ENCODE peak calls at places on chromosomes 7 and 10, in eight cellular contexts. Q is esophagus squamous epithelium, R is prostate gland, P is coronary artery, V is ovary, L is right lobe of liver, A is cardiac fibroblast, G is hepatocyte. J is an unnamed sample.

GRCh38 chr7:27697861-27698430 is 35.3 kb upstream of the HIBADH start:
- DNase-seq in G (peak), V (no peak), R (no peak), Q (peak), P (no peak), L (no peak), A (peak), J (no peak)

GRCh38 chr10:72883861-72884260 is 9.7 kb upstream of the OIT3 start:
- DNase-seq in R (no peak), L (no peak), V (no peak), A (peak), Q (no peak), G (no peak), P (no peak), J (no peak)

GRCh38 chr10:77909021-77909754 is 17.4 kb downstream of the DLG5 start:
- DNase-seq in L (no peak), G (no peak), Q (no peak), V (no peak), R (no peak), P (no peak), A (peak), J (no peak)

GRCh38 chr7:25557379-25557916 is 329.2 kb upstream of the NPVF start:
- DNase-seq in P (no peak), A (no peak), V (no peak), Q (no peak), R (no peak), G (peak), L (no peak), J (no peak)

GRCh38 chr7:69624431-69624830 is 26.2 kb downstream of the AUTS2 start:
- DNase-seq in P (no peak), L (no peak), A (no peak), G (no peak), Q (no peak), R (no peak), V (no peak), J (no peak)

GRCh38 chr10:76491216-76491615 is 1059.8 kb downstream of the LRMDA start:
- DNase-seq in L (no peak), A (peak), P (no peak), Q (no peak), G (no peak), V (no peak), R (no peak), J (no peak)

GRCh38 chr10:87608756-87609155 is 50.9 kb upstream of the PAPSS2 start:
- DNase-seq in L (no peak), P (no peak), R (no peak), G (peak), A (no peak), Q (no peak), V (no peak), J (no peak)

GRCh38 chr7:102431617-102432298 is 1.6 kb upstream of the ORAI2 start:
- DNase-seq in P (no peak), A (no peak), L (no peak), G (peak), Q (no peak), V (no peak), R (peak), J (peak)

GRCh38 chr7:13990319-13990983 is 985 bp upstream of the ETV1 start:
- DNase-seq in V (no peak), Q (no peak), P (peak), R (peak), A (peak), L (peak), G (peak), J (peak)

GRCh38 chr10:70750156-70750703 is 34.9 kb downstream of the TBATA start:
- DNase-seq in Q (no peak), R (no peak), L (no peak), P (no peak), G (no peak), V (no peak), A (no peak), J (no peak)

GRCh38 chr10:62492012-62492869 is 118.1 kb downstream of the ZNF365 start:
- DNase-seq in V (no peak), L (no peak), G (peak), Q (no peak), A (peak), R (no peak), P (no peak), J (peak)

GRCh38 chr10:103546401-103546800 is 52.9 kb downstream of the NEURL1 start:
- DNase-seq in P (no peak), R (no peak), G (no peak), V (no peak), Q (no peak), A (no peak), L (no peak), J (no peak)

GRCh38 chr7:18468794-18469193 is 26.8 kb upstream of the HDAC9 start:
- DNase-seq in P (no peak), G (no peak), V (no peak), L (no peak), Q (no peak), A (no peak), R (no peak), J (no peak)

GRCh38 chr10:34121125-34121973 is 693.7 kb downstream of the PARD3 start:
- DNase-seq in P (no peak), G (no peak), L (no peak), Q (no peak), A (no peak), R (no peak), V (no peak), J (no peak)

DNA sequence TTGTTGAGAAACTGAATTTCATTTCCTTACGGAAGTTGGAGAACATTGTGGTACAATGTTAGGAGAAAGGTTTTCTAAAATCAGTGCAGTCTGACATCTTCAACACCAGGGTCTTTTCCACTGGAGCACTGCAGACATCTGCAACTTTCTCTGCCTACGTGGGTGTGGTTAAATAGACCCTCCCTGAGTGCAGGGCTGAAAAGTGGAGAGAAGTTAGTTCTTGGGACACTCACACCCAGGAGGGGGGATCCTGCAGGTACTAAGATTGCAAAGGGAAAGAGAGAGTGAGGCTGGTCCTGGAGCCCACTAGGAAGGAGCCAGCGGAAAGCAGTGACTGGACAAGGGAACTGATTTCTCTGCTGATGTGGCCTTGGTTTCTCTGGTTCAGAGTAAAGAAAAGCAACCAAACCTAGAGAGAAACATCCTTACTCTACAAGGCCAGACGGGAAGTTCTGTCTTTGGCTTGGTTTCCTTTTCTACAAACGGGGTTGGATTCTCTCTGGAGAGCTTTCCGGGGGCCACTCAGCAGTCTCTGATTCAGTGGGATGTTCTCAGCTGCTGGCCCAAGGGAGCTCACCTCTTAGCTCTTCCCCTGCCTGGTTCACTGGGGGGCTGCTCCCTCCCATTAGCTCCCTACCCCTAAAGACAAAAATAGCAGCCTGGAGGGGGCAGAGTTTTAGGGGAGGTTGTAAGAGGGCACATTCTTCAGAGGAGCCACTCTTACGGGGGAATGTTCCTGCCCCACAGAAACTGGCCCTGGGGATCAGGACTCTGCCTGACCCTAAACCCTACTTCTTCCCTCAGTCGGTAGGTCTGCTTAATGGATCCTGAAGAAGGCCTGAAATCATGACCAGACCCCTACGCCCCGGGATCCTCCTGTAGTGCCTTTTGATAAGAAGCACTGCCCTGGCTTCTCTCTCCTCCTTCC is 2.7 kb downstream of the UPP1 start:
- DNase-seq in P (no peak), G (no peak), Q (no peak), V (no peak), L (no peak), R (no peak), A (no peak), J (no peak)
- H3K4me3 ChIP-seq in P (no peak), G (no peak), Q (no peak), V (no peak), L (no peak), R (no peak), A (no peak), J (no peak)

DNA sequence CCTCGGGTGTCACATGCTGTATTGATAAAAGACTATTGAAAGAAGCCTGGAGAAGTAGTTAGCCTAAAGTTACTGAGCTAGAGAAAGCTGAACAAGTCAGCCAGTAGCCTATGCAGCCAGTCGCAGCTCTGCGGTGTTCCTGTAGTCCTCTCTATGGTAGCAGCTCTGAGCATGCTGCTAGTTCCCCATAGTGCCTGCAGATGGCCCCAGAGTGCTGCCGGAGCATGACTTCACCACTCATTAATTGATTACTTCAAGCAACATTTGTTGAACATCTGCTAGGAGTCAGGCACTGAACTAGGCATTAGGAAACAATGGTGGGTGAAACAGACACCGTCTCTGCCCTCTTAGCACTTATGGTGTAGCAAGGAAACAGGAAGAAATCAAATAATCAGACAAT is 422.7 kb downstream of the SORCS3 start:
- DNase-seq in L (no peak), R (no peak), A (no peak), G (peak), P (no peak), V (no peak), Q (no peak), J (peak)
- TF ChIP-seq CTCF in L (no peak), R (no peak), A (no peak), G (peak), P (no peak), V (no peak), Q (no peak), J (peak)

GRCh38 chr10:29317423-29318021 is 28.7 kb downstream of the LYZL1 start:
- DNase-seq in Q (no peak), G (no peak), R (no peak), L (peak), A (no peak), P (no peak), V (no peak), J (no peak)
- H3K4me3 ChIP-seq in Q (no peak), G (no peak), R (no peak), L (no peak), A (no peak), P (no peak), V (no peak), J (no peak)

GRCh38 chr10:79186742-79187544 is 118.2 kb downstream of the ZMIZ1 start:
- DNase-seq in V (no peak), L (no peak), P (no peak), A (no peak), Q (no peak), G (no peak), R (no peak), J (no peak)
- TF ChIP-seq CTCF in V (no peak), L (no peak), P (no peak), A (no peak), Q (no peak), G (no peak), R (no peak), J (no peak)

J was measured in AG10803.